ENCODE peak calls at places on chromosomes 13 and 19, in four cellular contexts. M, W, C and R are unnamed samples.

GRCh38 chr13:67052550-67053237 is 177.4 kb downstream of the PCDH9 start:
- DNase-seq in M (no peak), W (no peak), C (no peak), R (no peak)

GRCh38 chr19:48842744-48843162 is 6.5 kb upstream of the HSD17B14 start:
- DNase-seq in M (peak; percentile 64), W (peak; percentile 68), C (no peak), R (no peak)

GRCh38 chr19:47446534-47447469 is 24.9 kb downstream of the SLC8A2 start:
- DNase-seq in M (peak; percentile 43), W (peak; percentile 93), C (no peak), R (no peak)

GRCh38 chr13:67048084-67048792 is 181.9 kb downstream of the PCDH9 start:
- DNase-seq in M (no peak), W (no peak), C (no peak), R (no peak)

GRCh38 chr13:106561551-106562170 is 6.3 kb downstream of the ARGLU1 start:
- DNase-seq in M (no peak), W (no peak), C (no peak), R (no peak)

GRCh38 chr13:46296920-46297319 is 85.2 kb downstream of the LRRC63 start:
- DNase-seq in M (no peak), W (no peak), C (no peak), R (no peak)

GRCh38 chr19:19468424-19469050 is 46.8 kb downstream of the TSSK6 start:
- DNase-seq in M (no peak), W (no peak), C (no peak), R (no peak)

GRCh38 chr13:50990540-50991506 is 81.2 kb downstream of the RNASEH2B start:
- DNase-seq in M (peak; percentile 39), W (peak; percentile 22), C (no peak), R (no peak)

GRCh38 chr19:5090465-5090779 is 121.5 kb downstream of the KDM4B start:
- DNase-seq in M (no peak), W (no peak), C (no peak), R (no peak)

GRCh38 chr19:56566904-56567273 is 379 bp upstream of the ZNF470 start:
- DNase-seq in M (peak; percentile 58), W (peak; percentile 68), C (peak; percentile 4), R (peak; percentile 46)

GRCh38 chr13:22801402-22802003 is 379.3 kb upstream of the SGCG start:
- DNase-seq in M (no peak), W (no peak), C (no peak), R (no peak)

GRCh38 chr13:29369060-29369743 is 226.3 kb downstream of the SLC7A1 start:
- DNase-seq in M (no peak), W (peak; percentile 25), C (no peak), R (no peak)

GRCh38 chr19:2330632-2331284 is 2.3 kb downstream of the SPPL2B start:
- DNase-seq in M (no peak), W (no peak), C (no peak), R (no peak)

GRCh38 chr19:40592170-40592569 is 9.0 kb upstream of the LTBP4 start:
- DNase-seq in M (no peak), W (no peak), C (no peak), R (no peak)

GRCh38 chr13:79108914-79109643 is 297.0 kb downstream of the RBM26 start:
- DNase-seq in M (no peak), W (no peak), C (no peak), R (no peak)

GRCh38 chr13:65913173-65913572 is 1317.0 kb downstream of the PCDH9 start:
- DNase-seq in M (no peak), W (no peak), C (no peak), R (no peak)

GRCh38 chr19:27905074-27905473 is 1307.9 kb downstream of the UQCRFS1 start:
- DNase-seq in M (no peak), W (no peak), C (no peak), R (no peak)

GRCh38 chr13:113092776-113093579 is 12.6 kb upstream of the F7 start:
- DNase-seq in M (no peak), W (no peak), C (no peak), R (no peak)

GRCh38 chr13:69092615-69093322 is 1014.9 kb upstream of the ATXN8OS start:
- DNase-seq in M (no peak), W (no peak), C (no peak), R (no peak)

GRCh38 chr19:36032251-36033104 is at the start of gene CLIP3:
- DNase-seq in M (no peak), W (peak; percentile 86), C (no peak), R (no peak)

GRCh38 chr13:44906758-44907157 is 82.5 kb downstream of the NUFIP1 start:
- DNase-seq in M (peak; percentile 63), W (no peak), C (no peak), R (no peak)

GRCh38 chr19:42282810-42283247 is 13.8 kb downstream of the CIC start:
- DNase-seq in M (no peak), W (no peak), C (no peak), R (no peak)

DNA sequence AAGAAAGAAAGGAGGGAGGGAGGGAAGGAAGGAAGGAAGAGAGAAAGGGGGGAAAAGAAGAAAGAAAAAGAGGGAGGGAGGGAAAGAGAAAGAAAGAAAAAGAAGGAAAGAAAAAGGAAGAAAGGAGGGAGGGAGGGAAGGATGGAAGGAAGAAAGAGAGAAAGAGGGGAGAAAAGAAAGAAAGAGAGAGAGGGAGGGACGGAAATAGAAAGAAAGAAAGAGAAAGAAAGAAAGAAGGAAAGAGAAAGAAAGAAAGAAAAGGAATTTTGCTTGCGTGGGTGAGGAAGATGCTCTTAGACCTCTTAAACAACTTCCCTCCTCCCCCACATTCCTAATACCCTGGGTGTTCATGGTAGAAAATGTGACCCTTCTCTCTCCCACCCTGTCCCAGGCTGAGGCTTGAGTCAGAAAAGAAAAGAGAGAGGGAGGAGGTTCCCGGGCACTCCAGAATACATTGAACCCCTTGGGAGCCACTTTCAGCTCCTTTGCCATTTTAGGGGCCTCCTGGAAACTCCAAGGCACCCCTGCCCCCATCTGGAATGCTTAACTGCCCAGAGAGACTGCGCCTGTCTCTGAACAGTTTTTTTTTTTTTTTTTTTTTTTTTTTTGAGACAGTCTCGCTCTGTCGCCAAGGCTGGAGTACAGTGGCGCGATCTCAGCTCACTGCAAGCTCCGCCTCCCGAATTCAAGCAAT is 9.2 kb upstream of the KANK3 start:
- DNase-seq in M (no peak), W (no peak), C (no peak), R (no peak)
- TF ChIP-seq CTCF in M (no peak), W (no peak), C (no peak), R (no peak)

GRCh38 chr13:59182241-59182640 is 981.5 kb downstream of the DIAPH3 start:
- DNase-seq in M (no peak), W (no peak), C (no peak), R (no peak)

GRCh38 chr13:59172076-59172475 is 991.7 kb downstream of the DIAPH3 start:
- DNase-seq in M (no peak), W (no peak), C (no peak), R (no peak)

GRCh38 chr13:59178344-59178743 is 985.4 kb downstream of the DIAPH3 start:
- DNase-seq in M (no peak), W (no peak), C (no peak), R (no peak)

DNA sequence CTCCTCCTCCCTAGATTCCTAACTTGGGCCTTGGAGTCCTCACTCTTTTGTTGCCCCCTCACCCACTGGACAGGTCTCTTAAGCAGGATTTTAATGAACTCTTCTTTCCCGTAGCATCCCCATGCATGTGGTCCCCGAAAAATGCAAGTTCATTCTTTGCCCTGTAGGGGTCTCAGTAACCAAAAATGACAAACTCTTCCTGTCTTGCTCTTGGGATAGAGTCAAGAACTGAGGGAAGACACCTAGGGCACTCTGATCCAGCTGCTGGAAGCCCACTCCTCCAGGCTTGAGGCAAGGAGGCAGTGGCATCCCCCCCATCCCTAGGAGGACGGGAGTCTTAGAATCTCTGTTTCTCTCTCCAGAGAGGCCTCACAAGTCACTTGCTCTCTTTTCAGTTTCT is 987.0 kb downstream of the DIAPH3 start:
- DNase-seq in M (no peak), W (no peak), C (no peak), R (no peak)
- TF ChIP-seq CTCF in M (peak; percentile 8), W (peak; percentile 51), C (no peak), R (no peak)

DNA sequence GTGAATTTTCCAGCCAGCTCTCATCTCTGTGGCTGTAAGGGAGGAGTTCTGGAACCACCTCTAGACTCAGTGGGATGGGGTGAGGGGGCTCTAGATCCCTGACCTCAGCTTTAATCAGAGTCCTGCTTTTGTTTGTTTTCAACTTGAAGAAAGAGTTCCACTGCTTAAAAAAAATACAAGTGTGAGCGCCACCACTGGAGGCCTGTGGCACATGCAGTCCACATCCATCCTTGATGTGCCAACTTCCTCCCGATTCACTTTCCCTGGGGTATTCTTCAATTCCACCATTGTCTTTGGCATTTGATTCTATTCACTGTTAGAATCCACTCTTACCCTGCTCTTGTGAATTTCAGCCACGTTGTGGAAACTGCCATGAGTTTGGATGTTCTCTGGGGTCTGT is 62.4 kb upstream of the GJB6 start:
- DNase-seq in M (no peak), W (no peak), C (no peak), R (no peak)
- TF ChIP-seq CTCF in M (no peak), W (no peak), C (no peak), R (peak; percentile 22)

GRCh38 chr13:33126909-33127607 is 110.8 kb downstream of the KL start:
- DNase-seq in M (no peak), W (no peak), C (no peak), R (no peak)
- TF ChIP-seq CTCF in M (no peak), W (no peak), C (peak; percentile 44), R (no peak)

GRCh38 chr13:49419292-49419691 is 24.6 kb downstream of the CAB39L start:
- DNase-seq in M (peak; percentile 57), W (no peak), C (no peak), R (no peak)

GRCh38 chr13:49418206-49418605 is 25.7 kb downstream of the CAB39L start:
- DNase-seq in M (no peak), W (no peak), C (no peak), R (no peak)

GRCh38 chr13:49421391-49421790 is 22.5 kb downstream of the CAB39L start:
- DNase-seq in M (no peak), W (peak; percentile 33), C (no peak), R (no peak)
- TF ChIP-seq CTCF in M (no peak), W (peak; percentile 40), C (no peak), R (no peak)